ENCODE peak calls at places on chromosome 19, in nine cellular contexts. K is fibroblast of lung, L is fibroblast of the aortic adventitia, A is heart right ventricle, Q is spleen, N is IMR-90, P is H1, G is psoas muscle, U is suprapubic skin. I is an unnamed sample.

GRCh38 chr19:38736036-38736412 is 8.2 kb downstream of the CAPN12 start:
- DNase-seq in K (peak; percentile 50), L (no peak), A (peak; percentile 29), Q (peak; percentile 95), N (no peak), P (no peak), G (no peak), U (no peak), I (no peak)

GRCh38 chr19:27779953-27780352 is 1433.0 kb downstream of the UQCRFS1 start:
- DNase-seq in K (no peak), L (no peak), A (no peak), Q (no peak), N (no peak), P (no peak), G (no peak), U (no peak), I (no peak)

GRCh38 chr19:19548915-19549537 is 11.0 kb downstream of the CILP2 start:
- DNase-seq in K (no peak), L (no peak), A (no peak), Q (no peak), N (peak; percentile 19), P (no peak), G (no peak), U (no peak), I (no peak)

GRCh38 chr19:392375-392970 is 16.5 kb downstream of the C2CD4C start:
- DNase-seq in K (no peak), L (no peak), A (no peak), Q (peak; percentile 27), N (no peak), P (no peak), G (no peak), U (no peak), I (no peak)

GRCh38 chr19:11260996-11261395 is 1.3 kb downstream of the DOCK6 start:
- DNase-seq in K (no peak), L (no peak), A (no peak), Q (no peak), N (no peak), P (no peak), G (no peak), U (no peak), I (no peak)

GRCh38 chr19:29715695-29716581 is 877 bp upstream of the C19orf12 start:
- DNase-seq in K (no peak), L (peak; percentile 35), A (no peak), Q (no peak), N (no peak), P (no peak), G (no peak), U (no peak), I (peak; percentile 9)

GRCh38 chr19:7751157-7751783 is 3.9 kb upstream of the CD209 start:
- DNase-seq in K (no peak), L (no peak), A (no peak), Q (no peak), N (peak; percentile 6), P (no peak), G (no peak), U (no peak), I (no peak)

GRCh38 chr19:7772752-7773291 is 9.8 kb downstream of the CLEC4M start:
- DNase-seq in K (peak; percentile 60), L (no peak), A (no peak), Q (no peak), N (no peak), P (no peak), G (no peak), U (no peak), I (no peak)

GRCh38 chr19:13843104-13843921 is 33.6 kb upstream of the NANOS3 start:
- DNase-seq in K (peak; percentile 64), L (peak; percentile 50), A (peak; percentile 81), Q (peak; percentile 84), N (peak; percentile 47), P (no peak), G (peak; percentile 57), U (no peak), I (peak; percentile 37)

GRCh38 chr19:16576690-16577530 is 4.7 kb upstream of the SLC35E1 start:
- DNase-seq in K (no peak), L (no peak), A (no peak), Q (no peak), N (no peak), P (no peak), G (no peak), U (no peak), I (no peak)

GRCh38 chr19:38375748-38376147 is 1.4 kb downstream of the PSMD8 start:
- DNase-seq in K (peak; percentile 24), L (peak; percentile 41), A (peak; percentile 34), Q (no peak), N (peak; percentile 20), P (no peak), G (peak; percentile 63), U (no peak), I (no peak)

GRCh38 chr19:3617463-3617862 is 9.1 kb downstream of the CACTIN start:
- DNase-seq in K (no peak), L (no peak), A (no peak), Q (no peak), N (no peak), P (no peak), G (no peak), U (no peak), I (no peak)

GRCh38 chr19:12137541-12137940 is 2.6 kb downstream of the ZNF20 start:
- DNase-seq in K (no peak), L (no peak), A (no peak), Q (no peak), N (no peak), P (no peak), G (no peak), U (no peak), I (no peak)

GRCh38 chr19:4811328-4812131 is 20.0 kb downstream of the TICAM1 start:
- DNase-seq in K (peak; percentile 37), L (peak; percentile 59), A (peak; percentile 80), Q (peak; percentile 96), N (peak; percentile 45), P (no peak), G (peak; percentile 87), U (peak; percentile 93), I (peak; percentile 50)

GRCh38 chr19:29741776-29742175 is 26.7 kb upstream of the C19orf12 start:
- DNase-seq in K (no peak), L (no peak), A (no peak), Q (no peak), N (no peak), P (no peak), G (no peak), U (no peak), I (no peak)

GRCh38 chr19:14267224-14267741 is 61.3 kb upstream of the ADGRL1 start:
- DNase-seq in K (no peak), L (no peak), A (no peak), Q (no peak), N (no peak), P (no peak), G (no peak), U (no peak), I (no peak)

GRCh38 chr19:21586341-21587116 is 81.1 kb downstream of the ZNF429 start:
- DNase-seq in K (no peak), L (no peak), A (no peak), Q (peak; percentile 78), N (no peak), P (no peak), G (peak; percentile 18), U (no peak), I (no peak)

GRCh38 chr19:51530616-51531015 is 854 bp downstream of the SIGLEC6 start:
- DNase-seq in K (no peak), L (no peak), A (no peak), Q (peak; percentile 67), N (no peak), P (no peak), G (no peak), U (no peak), I (no peak)

GRCh38 chr19:4233282-4233853 is 4.0 kb downstream of the EBI3 start:
- DNase-seq in K (no peak), L (peak; percentile 33), A (no peak), Q (peak; percentile 91), N (peak; percentile 8), P (no peak), G (peak; percentile 52), U (no peak), I (no peak)

GRCh38 chr19:13796301-13797057 is 1.2 kb downstream of the ZSWIM4 start:
- DNase-seq in K (peak; percentile 97), L (peak; percentile 97), A (peak; percentile 84), Q (peak; percentile 79), N (peak; percentile 98), P (no peak), G (peak; percentile 82), U (peak; percentile 89), I (peak; percentile 90)

GRCh38 chr19:54573330-54573872 is at the start of gene LILRA2:
- DNase-seq in K (no peak), L (no peak), A (no peak), Q (peak; percentile 82), N (no peak), P (no peak), G (no peak), U (no peak), I (no peak)
- H3K4me3 ChIP-seq in K (no peak within 1 kb of the TSS), L (no peak within 1 kb of the TSS), A (no peak within 1 kb of the TSS), Q (peak within 1 kb of the TSS; percentile 6), N (no peak within 1 kb of the TSS), P (no peak within 1 kb of the TSS), G (no peak within 1 kb of the TSS), U (no peak within 1 kb of the TSS), I (no peak within 1 kb of the TSS)

DNA sequence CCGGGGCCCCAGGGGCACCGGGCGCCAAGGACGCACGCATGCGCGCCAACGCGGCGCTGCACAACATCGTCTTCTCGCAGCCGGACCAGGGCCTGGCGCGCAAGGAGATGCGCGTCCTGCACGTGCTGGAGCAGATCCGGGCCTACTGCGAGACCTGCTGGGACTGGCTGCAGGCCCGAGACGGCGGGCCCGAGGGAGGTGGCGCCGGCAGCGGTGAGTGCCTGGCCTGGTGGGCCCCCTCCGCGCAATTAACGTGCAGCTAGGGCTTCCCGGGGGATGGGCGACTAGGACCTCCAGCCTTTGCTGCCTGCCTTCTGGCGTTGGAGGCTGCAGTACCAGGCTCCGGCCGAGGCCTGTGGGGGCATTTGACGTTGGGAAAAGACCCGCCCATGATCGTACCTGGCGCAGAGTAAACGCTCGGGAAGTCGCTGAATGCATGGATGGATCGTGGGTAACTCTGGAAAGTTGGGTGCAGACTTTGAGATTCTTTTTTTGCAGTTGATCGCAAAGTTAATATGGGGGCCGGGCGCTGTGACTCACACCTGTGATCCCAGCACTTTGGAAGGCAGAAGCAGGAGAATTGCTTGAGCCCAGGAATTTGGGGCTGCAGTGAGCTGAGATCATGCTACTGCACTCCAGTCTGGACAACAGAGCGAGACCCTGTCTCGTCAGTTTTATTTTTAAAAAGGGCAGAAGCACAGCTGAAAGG is 7.3 kb downstream of the APC2 start:
- DNase-seq in K (no peak), L (no peak), A (no peak), Q (no peak), N (no peak), P (no peak), G (no peak), U (no peak), I (no peak)
- TF ChIP-seq CTCF in K (no peak), L (no peak), A (no peak), Q (no peak), N (no peak), P (peak; percentile 45), G (no peak), U (no peak), I (no peak)

GRCh38 chr19:45781282-45782161 is 768 bp downstream of the DMPK start:
- DNase-seq in K (no peak), L (no peak), A (no peak), Q (no peak), N (no peak), P (no peak), G (peak; percentile 86), U (no peak), I (no peak)
- H3K4me3 ChIP-seq in K (peak overlapping the region; percentile 81), L (peak overlapping the region; percentile 74), A (peak overlapping the region; percentile 80), Q (peak overlapping the region; percentile 23), N (peak overlapping the region; percentile 33), P (no peak overlapping the region), G (peak overlapping the region; percentile 87), U (peak overlapping the region; percentile 51), I (peak overlapping the region; percentile 30)

GRCh38 chr19:15419413-15420025 is 731 bp upstream of the AKAP8L start:
- DNase-seq in K (no peak), L (no peak), A (no peak), Q (no peak), N (no peak), P (no peak), G (no peak), U (no peak), I (no peak)
- TF ChIP-seq CTCF in K (no peak), L (no peak), A (no peak), Q (peak; percentile 18), N (no peak), P (no peak), G (no peak), U (no peak), I (no peak)